ENCODE peak calls at places on chromosomes 2 and 18, in ten cellular contexts. Y is cardiac fibroblast, M is IMR-90, R is astrocyte of the spinal cord, J is pancreas, B is neural progenitor cell, S is NT2/D1, G is uterus, C is fibroblast of lung, O is psoas muscle. X is an unnamed sample.

GRCh38 chr2:101638156-101638809 is 59.2 kb upstream of the MAP4K4 start:
- DNase-seq in C (no peak), G (no peak), J (no peak), S (no peak), Y (no peak), R (no peak), M (no peak), O (no peak), B (no peak), X (no peak)

GRCh38 chr2:191311-192190 is 72.3 kb downstream of the SH3YL1 start:
- DNase-seq in M (no peak), C (no peak), J (peak; percentile 49), G (no peak), O (no peak), Y (no peak), R (no peak), S (no peak), B (no peak), X (no peak)

GRCh38 chr18:6781846-6782245 is 52.3 kb downstream of the ARHGAP28 start:
- DNase-seq in S (no peak), R (peak; percentile 49), O (no peak), C (peak; percentile 73), Y (peak; percentile 41), M (peak; percentile 65), J (no peak), B (no peak), G (peak; percentile 35), X (no peak)

GRCh38 chr18:49722472-49722871 is 90.9 kb downstream of the ACAA2 start:
- DNase-seq in R (no peak), C (no peak), B (no peak), M (no peak), O (no peak), S (no peak), J (no peak), G (no peak), Y (no peak), X (no peak)

GRCh38 chr2:86314125-86314524 is 23.3 kb downstream of the REEP1 start:
- DNase-seq in O (no peak), R (no peak), G (no peak), C (no peak), J (no peak), Y (no peak), B (no peak), S (no peak), M (no peak), X (no peak)

GRCh38 chr2:55721601-55722215 is 28.1 kb upstream of the PNPT1 start:
- DNase-seq in G (no peak), M (peak; percentile 73), R (no peak), Y (peak; percentile 76), B (no peak), J (no peak), C (peak; percentile 46), O (no peak), S (no peak), X (no peak)

GRCh38 chr2:176085861-176086771 is 2.4 kb upstream of the EVX2 start:
- DNase-seq in R (no peak), C (peak; percentile 39), B (peak; percentile 78), O (no peak), M (peak; percentile 34), Y (peak; percentile 50), S (no peak), J (peak; percentile 67), G (no peak), X (no peak)

GRCh38 chr2:49367003-49367402 is 212.7 kb upstream of the FSHR start:
- DNase-seq in Y (no peak), G (no peak), M (no peak), C (no peak), S (no peak), O (no peak), R (no peak), J (no peak), B (no peak), X (no peak)

GRCh38 chr2:212299333-212299732 is 239.3 kb downstream of the ERBB4 start:
- DNase-seq in M (no peak), O (no peak), R (no peak), Y (no peak), G (no peak), S (no peak), J (no peak), C (no peak), B (no peak), X (no peak)

GRCh38 chr2:9002637-9003365 is 683 bp downstream of the MBOAT2 start:
- DNase-seq in B (peak; percentile 56), M (no peak), R (peak; percentile 37), J (no peak), C (peak; percentile 34), G (peak; percentile 16), O (peak; percentile 49), Y (peak; percentile 41), S (peak; percentile 44), X (no peak)

GRCh38 chr2:9001229-9001628 is 2.3 kb downstream of the MBOAT2 start:
- DNase-seq in B (no peak), C (no peak), R (peak; percentile 29), Y (peak; percentile 79), M (peak; percentile 55), J (no peak), G (no peak), S (no peak), O (no peak), X (no peak)

GRCh38 chr2:9003366-9003615 is 193 bp downstream of the MBOAT2 start:
- DNase-seq in S (no peak), G (no peak), C (no peak), M (no peak), Y (no peak), R (no peak), B (no peak), O (no peak), J (peak; percentile 76), X (no peak)

GRCh38 chr2:9001778-9002177 is 1.7 kb downstream of the MBOAT2 start:
- DNase-seq in S (no peak), G (no peak), R (no peak), O (no peak), M (no peak), B (no peak), J (no peak), Y (no peak), C (no peak), X (no peak)

DNA sequence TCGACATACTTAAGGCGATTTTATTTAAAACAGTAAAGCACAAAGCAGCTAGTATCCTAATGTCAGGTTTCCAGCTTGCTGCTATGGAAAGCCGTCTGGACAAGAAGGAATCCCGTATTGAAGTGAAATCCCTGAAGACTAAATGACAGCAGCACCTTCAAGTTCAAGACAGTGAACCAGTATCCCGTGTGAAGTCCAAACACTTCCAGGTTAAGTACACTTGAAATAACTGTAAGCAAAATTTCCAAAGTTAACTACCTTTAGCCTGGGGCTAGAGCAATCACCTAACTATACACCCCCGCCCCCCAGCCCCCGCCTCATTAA is 1.2 kb downstream of the MBOAT2 start:
- DNase-seq in J (no peak), G (no peak), Y (no peak), B (no peak), R (peak; percentile 31), C (peak; percentile 12), O (no peak), M (no peak), S (no peak), X (no peak)
- H3K4me3 ChIP-seq in J (no peak overlapping the region), G (peak overlapping the region; percentile 61), Y (peak overlapping the region; percentile 67), B (peak overlapping the region; percentile 68), R (peak overlapping the region; percentile 64), C (peak overlapping the region; percentile 77), O (no peak overlapping the region), M (peak overlapping the region; percentile 77), S (peak overlapping the region; percentile 64), X (no peak overlapping the region)

GRCh38 chr2:172093416-172094318 is 8.4 kb downstream of the DLX1 start:
- DNase-seq in S (no peak), Y (no peak), O (no peak), C (no peak), R (no peak), M (no peak), B (peak; percentile 56), G (no peak), J (no peak), X (no peak)
- H3K4me3 ChIP-seq in S (no peak overlapping the region), Y (no peak overlapping the region), O (peak overlapping the region; percentile 64), C (no peak overlapping the region), R (no peak overlapping the region), M (peak overlapping the region; percentile 58), B (no peak overlapping the region), G (no peak overlapping the region), J (no peak overlapping the region), X (no peak overlapping the region)

DNA sequence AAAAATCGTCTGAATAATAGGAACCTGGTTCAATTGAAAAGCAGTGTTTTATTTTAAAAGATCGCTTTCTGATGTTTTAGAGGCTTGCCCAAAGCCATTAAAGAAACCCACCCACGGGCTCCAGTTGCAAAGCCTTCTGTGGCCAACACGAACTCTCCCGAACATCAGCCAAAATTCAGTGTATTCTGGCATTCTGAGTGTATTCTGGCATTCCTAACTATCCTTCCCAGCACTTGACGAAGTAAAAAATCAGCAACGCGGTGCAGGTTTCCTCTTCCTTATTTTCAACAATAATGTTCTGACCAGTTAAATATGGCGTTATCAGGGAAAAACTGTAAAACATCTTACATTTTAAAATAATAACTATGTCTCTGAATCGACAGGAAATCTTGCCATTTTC is 44.6 kb downstream of the ZNF516 start:
- DNase-seq in R (peak; percentile 63), O (no peak), M (peak; percentile 50), J (no peak), Y (no peak), B (no peak), C (peak; percentile 59), S (no peak), G (no peak), X (no peak)
- H3K4me3 ChIP-seq in R (peak overlapping the region; percentile 46), O (peak overlapping the region; percentile 73), M (peak overlapping the region; percentile 49), J (peak overlapping the region; percentile 43), Y (peak overlapping the region; percentile 43), B (peak overlapping the region; percentile 49), C (peak overlapping the region; percentile 40), S (peak overlapping the region; percentile 15), G (peak overlapping the region; percentile 52), X (peak overlapping the region; percentile 47)

GRCh38 chr2:62897187-62897827 is 153.3 kb upstream of the OTX1 start:
- DNase-seq in R (no peak), S (no peak), C (no peak), B (no peak), O (no peak), Y (no peak), M (peak; percentile 7), J (no peak), G (no peak), X (no peak)
- H3K4me3 ChIP-seq in R (no peak overlapping the region), S (no peak overlapping the region), C (no peak overlapping the region), B (no peak overlapping the region), O (no peak overlapping the region), Y (no peak overlapping the region), M (no peak overlapping the region), J (no peak overlapping the region), G (no peak overlapping the region), X (no peak overlapping the region)

DNA sequence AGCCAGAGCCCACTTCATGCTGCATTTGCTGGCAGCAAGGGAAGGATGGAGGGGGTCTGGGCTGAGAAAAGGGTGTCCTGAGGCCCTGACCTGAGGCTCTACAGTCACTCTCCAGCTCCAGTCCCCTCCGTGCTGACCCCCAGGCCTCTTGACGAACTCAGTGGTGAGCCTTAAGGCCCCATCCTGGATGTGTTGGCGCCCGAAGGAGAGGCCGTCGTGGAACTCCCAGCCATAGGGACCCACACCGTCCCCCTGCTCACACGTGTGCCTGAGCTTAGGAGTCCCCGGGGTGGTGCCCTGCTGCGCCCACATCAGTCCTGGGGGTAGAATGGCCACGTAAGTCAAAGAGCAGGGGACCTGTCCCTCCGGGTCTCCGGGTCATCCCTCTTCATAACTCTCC is 776 bp downstream of the MOGS start:
- DNase-seq in O (no peak), B (peak; percentile 23), S (no peak), J (no peak), C (no peak), M (no peak), R (no peak), G (no peak), Y (peak; percentile 20), X (no peak)
- H3K4me3 ChIP-seq in O (peak overlapping the region; percentile 83), B (peak overlapping the region; percentile 89), S (peak overlapping the region; percentile 80), J (peak overlapping the region; percentile 97), C (peak overlapping the region; percentile 71), M (peak overlapping the region; percentile 89), R (peak overlapping the region; percentile 84), G (peak overlapping the region; percentile 96), Y (peak overlapping the region; percentile 88), X (peak overlapping the region; percentile 86)

X was measured in GM12864.